ENCODE peak calls at places on chromosomes 6 and 20, in nine cellular contexts. V is upper lobe of right lung, F is natural killer cell, H is chondrocyte, S is foreskin fibroblast, A is IMR-90, X is spleen, I is dorsolateral prefrontal cortex, Z is endodermal cell. D is an unnamed sample.

GRCh38 chr6:132919028-132919427 is 104.7 kb downstream of the RPS12 start:
- DNase-seq in V (no peak), F (no peak), H (no peak), S (peak; percentile 43), A (peak; percentile 36), X (no peak), I (no peak), Z (no peak), D (peak; percentile 17)

GRCh38 chr6:132011582-132011981 is 60.4 kb upstream of the CCN2 start:
- DNase-seq in V (no peak), F (no peak), H (no peak), S (peak; percentile 41), A (no peak), X (no peak), I (no peak), Z (no peak), D (no peak)

GRCh38 chr20:62391165-62392076 is 4.5 kb downstream of the RPS21 start:
- DNase-seq in V (no peak), F (no peak), H (no peak), S (no peak), A (no peak), X (no peak), I (no peak), Z (no peak), D (no peak)

GRCh38 chr20:36467076-36467999 is 74.0 kb upstream of the MYL9 start:
- DNase-seq in V (no peak), F (no peak), H (no peak), S (peak; percentile 67), A (no peak), X (peak; percentile 89), I (no peak), Z (no peak), D (peak; percentile 55)

GRCh38 chr20:49942303-49942702 is 6.1 kb downstream of the RNF114 start:
- DNase-seq in V (no peak), F (no peak), H (no peak), S (no peak), A (no peak), X (no peak), I (no peak), Z (no peak), D (no peak)

GRCh38 chr20:31679357-31680285 is 41.9 kb downstream of the COX4I2 start:
- DNase-seq in V (no peak), F (no peak), H (no peak), S (no peak), A (no peak), X (no peak), I (no peak), Z (no peak), D (no peak)

GRCh38 chr20:9103955-9104354 is 35.1 kb downstream of the PLCB4 start:
- DNase-seq in V (no peak), F (no peak), H (no peak), S (peak; percentile 44), A (no peak), X (no peak), I (no peak), Z (no peak), D (peak; percentile 83)

GRCh38 chr20:21396921-21397340 is 395 bp downstream of the NKX2-4 start:
- DNase-seq in V (peak; percentile 63), F (no peak), H (no peak), S (no peak), A (no peak), X (no peak), I (no peak), Z (peak; percentile 76), D (no peak)

GRCh38 chr6:154606457-154606856 is 96.0 kb upstream of the CNKSR3 start:
- DNase-seq in V (no peak), F (no peak), H (no peak), S (no peak), A (no peak), X (no peak), I (no peak), Z (no peak), D (no peak)

GRCh38 chr6:90286884-90287488 is 9.7 kb downstream of the BACH2 start:
- DNase-seq in V (no peak), F (no peak), H (no peak), S (peak; percentile 43), A (peak; percentile 20), X (no peak), I (no peak), Z (peak; percentile 97), D (peak; percentile 69)

GRCh38 chr6:33014841-33015634 is 5.6 kb upstream of the HLA-DOA start:
- DNase-seq in V (no peak), F (no peak), H (no peak), S (peak; percentile 90), A (peak; percentile 86), X (no peak), I (no peak), Z (peak; percentile 78), D (peak; percentile 72)

GRCh38 chr20:36653456-36653855 is 7.5 kb upstream of the SLA2 start:
- DNase-seq in V (peak; percentile 37), F (no peak), H (peak; percentile 62), S (no peak), A (no peak), X (no peak), I (no peak), Z (no peak), D (no peak)

GRCh38 chr6:4607026-4607704 is 169.0 kb upstream of the CDYL start:
- DNase-seq in V (no peak), F (peak; percentile 19), H (no peak), S (peak; percentile 67), A (peak; percentile 89), X (no peak), I (peak; percentile 77), Z (peak; percentile 43), D (peak; percentile 81)

GRCh38 chr20:63782051-63782471 is 42.5 kb downstream of the SLC2A4RG start:
- DNase-seq in V (no peak), F (no peak), H (no peak), S (no peak), A (no peak), X (no peak), I (no peak), Z (no peak), D (no peak)

GRCh38 chr6:119612871-119613515 is 263.4 kb upstream of the MAN1A1 start:
- DNase-seq in V (no peak), F (no peak), H (no peak), S (peak; percentile 76), A (peak; percentile 52), X (no peak), I (no peak), Z (no peak), D (no peak)

GRCh38 chr6:137867685-137868509 is 838 bp downstream of the TNFAIP3 start:
- DNase-seq in V (peak; percentile 67), F (no peak), H (no peak), S (peak; percentile 49), A (peak; percentile 37), X (peak; percentile 87), I (no peak), Z (peak; percentile 71), D (peak; percentile 36)

GRCh38 chr6:42230320-42231034 is 12.8 kb upstream of the MRPS10 start:
- DNase-seq in V (no peak), F (no peak), H (no peak), S (no peak), A (peak; percentile 33), X (no peak), I (no peak), Z (peak; percentile 59), D (peak; percentile 36)
- TF ChIP-seq CTCF in V (no peak), F (no peak), H (peak; percentile 72), S (peak; percentile 30), A (peak; percentile 41), X (no peak), I (peak; percentile 28), Z (peak; percentile 75), D (peak; percentile 43)

GRCh38 chr20:19073584-19074198 is 138.8 kb upstream of the SLC24A3 start:
- DNase-seq in V (no peak), F (no peak), H (no peak), S (no peak), A (no peak), X (no peak), I (no peak), Z (peak; percentile 82), D (peak; percentile 29)
- TF ChIP-seq CTCF in V (no peak), F (no peak), H (no peak), S (no peak), A (no peak), X (no peak), I (peak; percentile 26), Z (peak; percentile 88), D (no peak)

GRCh38 chr6:41090841-41091761 is 18.3 kb downstream of the NFYA start:
- DNase-seq in V (no peak), F (no peak), H (no peak), S (no peak), A (peak; percentile 4), X (no peak), I (no peak), Z (no peak), D (no peak)

GRCh38 chr6:41088451-41088850 is 15.7 kb downstream of the NFYA start:
- DNase-seq in V (no peak), F (no peak), H (no peak), S (no peak), A (peak; percentile 25), X (no peak), I (no peak), Z (no peak), D (no peak)

GRCh38 chr6:41093729-41094128 is 21.0 kb downstream of the NFYA start:
- DNase-seq in V (no peak), F (no peak), H (no peak), S (peak; percentile 64), A (peak; percentile 41), X (no peak), I (no peak), Z (no peak), D (no peak)

GRCh38 chr6:41097467-41098090 is 24.8 kb downstream of the NFYA start:
- DNase-seq in V (no peak), F (no peak), H (no peak), S (peak; percentile 69), A (peak; percentile 69), X (no peak), I (no peak), Z (no peak), D (no peak)

GRCh38 chr6:41092421-41093140 is 19.8 kb downstream of the NFYA start:
- DNase-seq in V (no peak), F (no peak), H (no peak), S (peak; percentile 61), A (peak; percentile 37), X (no peak), I (no peak), Z (no peak), D (peak; percentile 37)
- TF ChIP-seq CTCF in V (no peak), F (peak; percentile 27), H (peak; percentile 82), S (peak; percentile 44), A (peak; percentile 47), X (no peak), I (peak; percentile 49), Z (peak; percentile 66), D (peak; percentile 29)

GRCh38 chr6:71288228-71289038 is at the start of gene OGFRL1:
- DNase-seq in V (peak; percentile 91), F (peak; percentile 70), H (no peak), S (peak; percentile 93), A (peak; percentile 53), X (peak; percentile 97), I (peak; percentile 65), Z (peak; percentile 85), D (peak; percentile 72)
- TF ChIP-seq CTCF in V (no peak), F (no peak), H (peak; percentile 34), S (no peak), A (peak; percentile 38), X (no peak), I (no peak), Z (peak; percentile 29), D (no peak)

DNA sequence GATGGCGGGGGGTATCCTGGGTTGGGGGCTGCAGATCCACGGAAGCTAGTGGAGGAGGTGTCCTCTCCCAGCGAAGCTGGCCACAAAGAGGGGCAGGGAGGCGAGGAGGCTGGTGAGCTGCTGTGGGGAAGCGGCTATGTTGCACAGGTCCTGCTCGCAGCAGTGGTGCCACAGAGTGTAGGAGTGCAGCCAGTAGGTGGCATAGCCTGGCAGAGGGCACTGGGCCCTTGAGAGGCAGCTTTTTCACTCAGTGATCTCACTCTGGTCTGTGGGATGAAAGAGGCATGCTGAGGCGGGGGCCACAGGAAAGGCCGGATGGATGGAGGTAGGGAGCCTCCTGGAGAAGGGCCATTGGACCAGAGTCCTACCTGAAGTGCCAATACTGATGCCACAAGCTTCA is 2.9 kb upstream of the LY6G6D start:
- DNase-seq in V (no peak), F (no peak), H (no peak), S (peak; percentile 35), A (no peak), X (no peak), I (no peak), Z (peak; percentile 47), D (peak; percentile 23)
- TF ChIP-seq CTCF in V (no peak), F (no peak), H (peak; percentile 44), S (no peak), A (no peak), X (no peak), I (no peak), Z (no peak), D (no peak)